ENCODE peak calls at places on chromosomes 16 and 17, in eight cellular contexts. C is brain microvascular endothelial cell, D is HCT116, X is fibroblast of villous mesenchyme, G is cardiac muscle cell, P is pancreas, L is IMR-90, F is AG04450. N is an unnamed sample.

GRCh38 chr16:25608002-25608401 is 83.8 kb upstream of the HS3ST4 start:
- DNase-seq in C (no peak), D (no peak), X (no peak), G (no peak), P (no peak), L (no peak), F (no peak), N (no peak)

GRCh38 chr17:58710948-58711552 is 18.6 kb downstream of the RAD51C start:
- DNase-seq in C (peak; percentile 62), D (peak; percentile 56), X (peak; percentile 76), G (peak; percentile 70), P (no peak), L (peak; percentile 69), F (peak; percentile 27), N (peak; percentile 58)

GRCh38 chr16:4021916-4022315 is 94.3 kb downstream of the ADCY9 start:
- DNase-seq in C (no peak), D (no peak), X (no peak), G (no peak), P (no peak), L (no peak), F (no peak), N (no peak)

GRCh38 chr17:4950757-4951204 is at the start of gene ENO3:
- DNase-seq in C (no peak), D (no peak), X (no peak), G (peak; percentile 76), P (no peak), L (no peak), F (no peak), N (no peak)

GRCh38 chr16:89507219-89507833 is 877 bp upstream of the SPG7 start:
- DNase-seq in C (no peak), D (no peak), X (peak; percentile 51), G (no peak), P (peak; percentile 71), L (no peak), F (no peak), N (no peak)

GRCh38 chr17:33328129-33328528 is 35.0 kb upstream of the ASIC2 start:
- DNase-seq in C (no peak), D (no peak), X (peak; percentile 4), G (peak; percentile 49), P (no peak), L (peak; percentile 4), F (no peak), N (no peak)

GRCh38 chr16:9151074-9151473 is 59.6 kb downstream of the HAPSTR1 start:
- DNase-seq in C (no peak), D (no peak), X (no peak), G (no peak), P (no peak), L (no peak), F (no peak), N (no peak)

GRCh38 chr16:8644151-8644512 is 22.6 kb downstream of the METTL22 start:
- DNase-seq in C (no peak), D (no peak), X (no peak), G (no peak), P (no peak), L (no peak), F (no peak), N (no peak)

GRCh38 chr16:57651344-57652333 is 16.5 kb upstream of the ADGRG3 start:
- DNase-seq in C (no peak), D (no peak), X (no peak), G (peak; percentile 26), P (no peak), L (no peak), F (no peak), N (no peak)

GRCh38 chr16:63613701-63614100 is 1508.2 kb downstream of the CDH11 start:
- DNase-seq in C (peak; percentile 3), D (no peak), X (peak; percentile 2), G (no peak), P (no peak), L (peak; percentile 4), F (no peak), N (no peak)

GRCh38 chr17:6381052-6381451 is 53.9 kb downstream of the AIPL1 start:
- DNase-seq in C (no peak), D (no peak), X (peak; percentile 15), G (no peak), P (no peak), L (no peak), F (no peak), N (peak; percentile 31)

GRCh38 chr16:56872863-56873391 is 7.9 kb downstream of the SLC12A3 start:
- DNase-seq in C (no peak), D (no peak), X (no peak), G (no peak), P (no peak), L (no peak), F (no peak), N (no peak)

GRCh38 chr16:4752351-4753100 is 14.4 kb downstream of the ZNF500 start:
- DNase-seq in C (no peak), D (no peak), X (no peak), G (no peak), P (no peak), L (no peak), F (no peak), N (no peak)

GRCh38 chr17:68600123-68600880 is 865 bp downstream of the FAM20A start:
- DNase-seq in C (no peak), D (no peak), X (no peak), G (peak; percentile 80), P (peak; percentile 77), L (no peak), F (no peak), N (no peak)

GRCh38 chr17:3582921-3583320 is 25.3 kb upstream of the TRPV3 start:
- DNase-seq in C (no peak), D (no peak), X (no peak), G (no peak), P (no peak), L (no peak), F (no peak), N (no peak)

GRCh38 chr16:19578378-19578851 is 22.9 kb downstream of the VPS35L start:
- DNase-seq in C (no peak), D (no peak), X (no peak), G (no peak), P (no peak), L (no peak), F (no peak), N (peak; percentile 32)

GRCh38 chr16:65576631-65577030 is 454.8 kb upstream of the CDH11 start:
- DNase-seq in C (no peak), D (no peak), X (no peak), G (peak; percentile 10), P (no peak), L (no peak), F (no peak), N (no peak)

GRCh38 chr16:19008245-19008644 is 24.5 kb downstream of the TMC7 start:
- DNase-seq in C (peak; percentile 82), D (no peak), X (peak; percentile 57), G (no peak), P (no peak), L (peak; percentile 87), F (peak; percentile 66), N (peak; percentile 76)

GRCh38 chr17:76726231-76726765 is at the start of gene JMJD6:
- DNase-seq in C (peak; percentile 93), D (peak; percentile 97), X (peak; percentile 98), G (peak; percentile 95), P (peak; percentile 94), L (peak; percentile 95), F (peak; percentile 89), N (peak; percentile 97)

GRCh38 chr17:83189013-83189672 is 109.7 kb downstream of the METRNL start:
- DNase-seq in C (no peak), D (no peak), X (no peak), G (no peak), P (no peak), L (no peak), F (no peak), N (no peak)

GRCh38 chr16:15509593-15510520 is 75.5 kb downstream of the BMERB1 start:
- DNase-seq in C (peak; percentile 82), D (no peak), X (peak; percentile 41), G (no peak), P (no peak), L (peak; percentile 60), F (no peak), N (peak; percentile 75)
- TF ChIP-seq CTCF in C (peak; percentile 45), D (peak; percentile 3), X (peak; percentile 5), G (peak; percentile 9), P (no peak), L (no peak), F (no peak), N (peak; percentile 39)

DNA sequence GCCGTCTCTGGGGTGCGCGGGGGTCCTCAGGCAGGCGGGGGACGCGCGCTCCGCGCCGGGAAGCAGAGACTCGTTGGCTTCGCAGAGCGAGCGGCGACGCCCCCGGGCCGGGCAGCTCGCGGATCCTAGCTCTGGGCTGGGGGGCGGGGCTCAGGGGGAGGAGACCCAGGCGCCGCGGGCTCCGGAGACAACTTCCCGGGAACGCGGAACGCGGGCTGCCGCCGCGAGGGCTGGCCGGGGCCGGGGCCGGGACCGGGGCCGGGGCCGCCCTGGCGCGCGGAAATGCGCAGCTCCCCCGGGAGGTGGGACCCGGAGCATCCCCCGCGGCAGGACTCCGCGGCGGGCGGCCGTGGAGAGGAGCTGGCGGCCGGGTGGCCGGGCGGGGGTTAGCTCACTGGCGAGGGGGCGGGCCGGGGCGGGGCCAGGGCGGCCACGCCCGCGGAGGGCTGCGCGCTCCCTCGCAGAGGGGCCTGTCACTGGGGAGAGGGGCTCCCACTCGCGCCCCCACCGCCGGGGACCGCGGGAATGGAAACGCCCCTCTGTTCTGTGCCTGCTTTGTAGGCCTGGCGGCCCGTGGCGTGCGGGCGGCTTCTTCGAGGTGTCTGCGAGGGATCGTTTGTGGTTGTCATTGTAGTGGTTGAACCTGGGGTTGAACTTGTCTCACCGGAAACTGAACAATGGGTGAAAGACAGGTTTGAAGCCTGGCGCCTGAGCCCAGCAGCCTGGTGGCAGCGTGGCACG is at the start of gene GAS7:
- DNase-seq in C (no peak), D (no peak), X (peak; percentile 47), G (peak; percentile 87), P (peak; percentile 73), L (peak; percentile 26), F (no peak), N (no peak)
- H3K4me3 ChIP-seq in C (peak within 1 kb of the TSS; percentile 50), D (peak within 1 kb of the TSS; percentile 59), X (peak within 1 kb of the TSS; percentile 71), G (peak within 1 kb of the TSS; percentile 80), P (peak within 1 kb of the TSS; percentile 46), L (peak within 1 kb of the TSS; percentile 67), F (peak within 1 kb of the TSS; percentile 59), N (peak within 1 kb of the TSS; percentile 70)

GRCh38 chr16:52861614-52862022 is 191.1 kb downstream of the CHD9NB start:
- DNase-seq in C (peak; percentile 6), D (peak; percentile 4), X (no peak), G (peak; percentile 48), P (no peak), L (no peak), F (no peak), N (no peak)
- TF ChIP-seq CTCF in C (peak; percentile 33), D (peak; percentile 34), X (no peak), G (peak; percentile 32), P (peak; percentile 11), L (peak; percentile 7), F (no peak), N (no peak)

DNA sequence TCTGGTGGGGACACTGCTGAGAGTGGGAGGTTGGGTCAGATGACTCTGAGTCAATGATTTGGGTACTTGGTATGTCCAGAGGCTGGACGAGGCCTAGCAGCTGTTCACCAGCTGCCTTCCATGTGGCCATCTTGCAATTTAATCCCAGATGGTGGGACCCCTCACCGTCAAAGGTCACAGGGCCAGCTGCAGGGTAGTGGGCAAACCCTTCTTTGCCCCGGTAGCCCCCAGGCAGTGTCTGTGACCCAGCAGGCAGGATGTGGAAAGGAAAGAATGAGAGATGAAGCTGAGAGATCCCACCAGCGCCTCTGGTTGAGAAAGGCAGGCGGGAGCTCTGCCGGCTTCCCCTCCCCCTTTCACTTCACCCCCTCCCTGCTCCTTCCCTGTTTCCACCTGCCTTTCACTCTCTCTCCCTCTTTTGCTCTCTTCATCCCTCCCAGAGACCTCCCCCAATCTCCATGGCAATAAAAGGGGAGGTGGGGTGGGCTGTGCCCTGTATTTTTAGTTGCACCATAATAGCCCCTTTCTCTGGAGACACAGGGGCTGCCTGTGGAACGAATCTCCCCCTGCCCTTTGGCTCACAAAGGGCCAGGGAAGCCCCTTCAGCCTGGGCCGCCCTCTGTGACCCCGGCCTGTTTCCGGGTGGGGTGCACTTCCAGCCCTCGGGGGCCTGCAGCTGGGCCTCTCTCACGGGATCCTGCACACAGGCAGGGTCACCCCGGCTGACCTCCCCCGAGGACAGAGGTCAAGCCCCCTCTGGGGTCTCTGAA is 20.2 kb downstream of the CDK5RAP3 start:
- DNase-seq in C (no peak), D (no peak), X (peak; percentile 64), G (no peak), P (no peak), L (peak; percentile 50), F (no peak), N (peak; percentile 43)
- H3K4me3 ChIP-seq in C (no peak overlapping the region), D (no peak overlapping the region), X (no peak overlapping the region), G (no peak overlapping the region), P (no peak overlapping the region), L (no peak overlapping the region), F (no peak overlapping the region), N (no peak overlapping the region)

N was measured in AG10803.